ENCODE peak calls at places on chromosomes 4 and X, in five cellular contexts. One of them, this sample, is unnamed.

GRCh38 chr4:104966349-104967033 is 180.2 kb upstream of the TET2 start:
- DNase-seq in IMR-90: no peak
- DNase-seq in mesendoderm: no peak
- DNase-seq in neuronal stem cell: no peak
- DNase-seq in H9: no peak
- DNase-seq in this sample: no peak

GRCh38 chrX:114500622-114501021 is 83.3 kb upstream of the HTR2C start:
- DNase-seq in IMR-90: no peak
- DNase-seq in mesendoderm: no peak
- DNase-seq in neuronal stem cell: no peak
- DNase-seq in H9: no peak
- DNase-seq in this sample: no peak

GRCh38 chr4:114040319-114041116 is 61.1 kb upstream of the ARSJ start:
- DNase-seq in IMR-90: peak
- DNase-seq in mesendoderm: peak
- DNase-seq in neuronal stem cell: no peak
- DNase-seq in H9: no peak
- DNase-seq in this sample: no peak

GRCh38 chr4:13762126-13762525 is 134.6 kb upstream of the BOD1L1 start:
- DNase-seq in IMR-90: peak
- DNase-seq in mesendoderm: no peak
- DNase-seq in neuronal stem cell: no peak
- DNase-seq in H9: no peak
- DNase-seq in this sample: no peak

GRCh38 chr4:145177906-145178538 is 2.4 kb downstream of the OTUD4 start:
- DNase-seq in IMR-90: peak
- DNase-seq in mesendoderm: peak
- DNase-seq in neuronal stem cell: no peak
- DNase-seq in H9: no peak
- DNase-seq in this sample: no peak

GRCh38 chr4:169658196-169658595 is 37.8 kb downstream of the CLCN3 start:
- DNase-seq in IMR-90: no peak
- DNase-seq in mesendoderm: no peak
- DNase-seq in neuronal stem cell: no peak
- DNase-seq in H9: no peak
- DNase-seq in this sample: no peak

GRCh38 chr4:92646826-92647225 is 343.1 kb downstream of the GRID2 start:
- DNase-seq in IMR-90: no peak
- DNase-seq in mesendoderm: no peak
- DNase-seq in neuronal stem cell: no peak
- DNase-seq in H9: no peak
- DNase-seq in this sample: no peak

GRCh38 chr4:19958849-19959248 is 292.9 kb upstream of the SLIT2 start:
- DNase-seq in IMR-90: no peak
- DNase-seq in mesendoderm: no peak
- DNase-seq in neuronal stem cell: no peak
- DNase-seq in H9: no peak
- DNase-seq in this sample: no peak

GRCh38 chr4:133270021-133270570 is 121.0 kb downstream of the PCDH10 start:
- DNase-seq in IMR-90: no peak
- DNase-seq in mesendoderm: peak
- DNase-seq in neuronal stem cell: no peak
- DNase-seq in H9: no peak
- DNase-seq in this sample: peak

GRCh38 chrX:21638311-21638710 is 19.8 kb downstream of the KLHL34 start:
- DNase-seq in IMR-90: peak
- DNase-seq in mesendoderm: no peak
- DNase-seq in neuronal stem cell: no peak
- DNase-seq in H9: no peak
- DNase-seq in this sample: peak

GRCh38 chrX:149372861-149373260 is 132.2 kb downstream of the IDS start:
- DNase-seq in IMR-90: no peak
- DNase-seq in mesendoderm: no peak
- DNase-seq in neuronal stem cell: no peak
- DNase-seq in H9: no peak
- DNase-seq in this sample: no peak

GRCh38 chr4:66840178-66840577 is 705.1 kb downstream of the CENPC start:
- DNase-seq in IMR-90: no peak
- DNase-seq in mesendoderm: no peak
- DNase-seq in neuronal stem cell: no peak
- DNase-seq in H9: no peak
- DNase-seq in this sample: no peak

GRCh38 chrX:133745361-133745760 is 240.0 kb downstream of the GPC3 start:
- DNase-seq in IMR-90: no peak
- DNase-seq in mesendoderm: no peak
- DNase-seq in neuronal stem cell: no peak
- DNase-seq in H9: no peak
- DNase-seq in this sample: no peak

GRCh38 chr4:5051210-5051691 is at the start of gene STK32B:
- DNase-seq in IMR-90: peak
- DNase-seq in mesendoderm: peak
- DNase-seq in neuronal stem cell: peak
- DNase-seq in H9: peak
- DNase-seq in this sample: no peak

GRCh38 chr4:129468624-129469023 is 372.7 kb downstream of the C4orf33 start:
- DNase-seq in IMR-90: no peak
- DNase-seq in mesendoderm: no peak
- DNase-seq in neuronal stem cell: no peak
- DNase-seq in H9: no peak
- DNase-seq in this sample: no peak

GRCh38 chrX:154793084-154793483 is 12.2 kb downstream of the MPP1 start:
- DNase-seq in IMR-90: no peak
- DNase-seq in mesendoderm: no peak
- DNase-seq in neuronal stem cell: no peak
- DNase-seq in H9: no peak
- DNase-seq in this sample: no peak

GRCh38 chrX:1506916-1507315 is 30.1 kb downstream of the P2RY8 start:
- DNase-seq in IMR-90: no peak
- DNase-seq in mesendoderm: no peak
- DNase-seq in neuronal stem cell: no peak
- DNase-seq in H9: no peak
- DNase-seq in this sample: no peak

GRCh38 chrX:1511829-1512228 is 25.2 kb downstream of the P2RY8 start:
- DNase-seq in IMR-90: no peak
- DNase-seq in mesendoderm: no peak
- DNase-seq in neuronal stem cell: no peak
- DNase-seq in H9: no peak
- DNase-seq in this sample: no peak

GRCh38 chrX:1511150-1511549 is 25.8 kb downstream of the P2RY8 start:
- DNase-seq in IMR-90: no peak
- DNase-seq in mesendoderm: no peak
- DNase-seq in neuronal stem cell: no peak
- DNase-seq in H9: no peak
- DNase-seq in this sample: no peak

GRCh38 chrX:1502853-1503252 is 34.1 kb downstream of the P2RY8 start:
- DNase-seq in IMR-90: no peak
- DNase-seq in mesendoderm: no peak
- DNase-seq in neuronal stem cell: no peak
- DNase-seq in H9: no peak
- DNase-seq in this sample: no peak

DNA sequence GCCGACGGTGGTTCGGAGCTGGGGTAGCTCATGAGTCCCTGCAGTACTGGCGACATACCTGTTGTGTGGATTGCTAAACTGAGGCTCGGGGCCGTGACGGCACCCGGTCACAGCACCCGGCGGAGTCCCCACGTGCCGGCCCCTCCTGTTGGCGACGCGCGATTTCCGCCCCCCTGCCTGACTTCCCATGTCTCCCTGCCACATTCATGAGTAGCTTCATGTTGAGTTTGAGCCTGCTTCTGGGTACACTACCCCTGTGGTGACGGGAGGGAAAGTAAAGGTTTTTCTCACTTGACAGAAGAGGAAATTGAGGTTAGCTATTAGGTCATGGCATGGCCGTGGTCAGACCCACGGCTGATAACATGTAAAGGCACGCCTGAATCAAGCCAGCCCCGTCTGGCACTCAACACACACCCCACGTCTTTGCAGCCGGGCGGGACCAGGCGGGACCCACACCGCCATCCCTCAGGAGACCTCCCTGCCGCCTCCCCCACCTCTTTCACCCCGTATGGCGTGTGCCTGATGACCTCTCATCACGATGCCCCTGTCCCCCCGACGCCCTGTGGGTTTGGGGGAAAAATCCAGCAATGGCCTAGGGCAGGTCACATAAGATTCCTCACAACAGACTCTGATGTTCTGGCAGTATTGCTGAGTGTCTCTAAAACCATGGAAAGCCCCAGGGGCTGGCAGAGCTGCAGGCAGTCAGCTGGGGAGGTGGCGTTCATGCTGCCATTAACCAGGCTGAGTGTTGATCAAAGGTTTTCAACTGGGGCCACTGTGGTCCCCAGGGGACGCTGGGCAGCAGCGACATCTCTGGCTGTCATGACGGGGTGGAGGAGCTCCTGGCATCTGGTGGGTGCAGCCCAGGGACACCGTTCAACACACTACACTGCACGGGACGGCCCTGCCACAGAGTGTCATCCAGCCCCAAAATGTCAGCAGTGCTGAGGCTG is 29.2 kb downstream of the P2RY8 start:
- DNase-seq in IMR-90: no peak
- DNase-seq in mesendoderm: no peak
- DNase-seq in neuronal stem cell: no peak
- DNase-seq in H9: no peak
- DNase-seq in this sample: no peak
- H2BK5ac ChIP-seq in IMR-90: no peak
- H2BK5ac ChIP-seq in mesendoderm: no peak
- H2BK5ac ChIP-seq in neuronal stem cell: peak
- H2BK5ac ChIP-seq in H9: no peak
- H2BK5ac ChIP-seq in this sample: no peak

DNA sequence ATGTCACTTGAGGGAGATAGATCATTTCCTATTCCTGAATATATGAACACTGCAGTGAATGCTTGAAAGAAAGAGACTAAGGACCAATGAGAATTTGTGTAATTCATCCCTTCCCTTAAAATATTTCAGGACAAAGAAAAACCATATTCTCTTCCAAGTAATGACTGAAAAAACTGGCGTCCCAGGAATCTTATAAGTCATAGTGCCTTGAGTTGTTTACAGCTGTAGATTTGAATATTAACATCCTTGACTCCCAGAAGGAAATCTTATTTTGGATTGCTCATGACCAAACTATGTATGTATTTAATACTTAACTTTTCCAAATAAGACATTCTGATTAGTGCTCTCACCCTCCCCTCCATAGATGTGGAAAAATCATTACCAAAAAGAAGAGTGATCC is 55.5 kb downstream of the CLDN22 start:
- DNase-seq in IMR-90: peak
- DNase-seq in mesendoderm: no peak
- DNase-seq in neuronal stem cell: no peak
- DNase-seq in H9: no peak
- DNase-seq in this sample: no peak
- H3K9ac ChIP-seq in IMR-90: peak
- H3K9ac ChIP-seq in mesendoderm: no peak
- H3K9ac ChIP-seq in neuronal stem cell: no peak
- H3K9ac ChIP-seq in H9: no peak
- H3K9ac ChIP-seq in this sample: no peak

GRCh38 chr4:40335508-40335860 is 351 bp downstream of the CHRNA9 start:
- DNase-seq in IMR-90: peak
- DNase-seq in mesendoderm: peak
- DNase-seq in neuronal stem cell: no peak
- DNase-seq in H9: no peak
- DNase-seq in this sample: peak
- H2BK5ac ChIP-seq in IMR-90: no peak
- H2BK5ac ChIP-seq in mesendoderm: no peak
- H2BK5ac ChIP-seq in neuronal stem cell: no peak
- H2BK5ac ChIP-seq in H9: no peak
- H2BK5ac ChIP-seq in this sample: no peak

GRCh38 chr4:38223306-38223705 is 263.1 kb downstream of the PTTG2 start:
- DNase-seq in IMR-90: no peak
- DNase-seq in mesendoderm: no peak
- DNase-seq in neuronal stem cell: no peak
- DNase-seq in H9: no peak
- DNase-seq in this sample: no peak
- H3K9ac ChIP-seq in IMR-90: no peak
- H3K9ac ChIP-seq in mesendoderm: no peak
- H3K9ac ChIP-seq in neuronal stem cell: no peak
- H3K9ac ChIP-seq in H9: no peak
- H3K9ac ChIP-seq in this sample: no peak

GRCh38 chr4:10095296-10095991 is 21.2 kb downstream of the WDR1 start:
- DNase-seq in IMR-90: no peak
- DNase-seq in mesendoderm: no peak
- DNase-seq in neuronal stem cell: no peak
- DNase-seq in H9: no peak
- DNase-seq in this sample: no peak
- H2BK5ac ChIP-seq in IMR-90: peak
- H2BK5ac ChIP-seq in mesendoderm: no peak
- H2BK5ac ChIP-seq in neuronal stem cell: no peak
- H2BK5ac ChIP-seq in H9: no peak
- H2BK5ac ChIP-seq in this sample: no peak

GRCh38 chrX:85922821-85923220 is 124.5 kb downstream of the CHM start:
- DNase-seq in IMR-90: peak
- DNase-seq in mesendoderm: no peak
- DNase-seq in neuronal stem cell: no peak
- DNase-seq in H9: no peak
- DNase-seq in this sample: no peak
- H3K9ac ChIP-seq in IMR-90: no peak
- H3K9ac ChIP-seq in mesendoderm: no peak
- H3K9ac ChIP-seq in neuronal stem cell: no peak
- H3K9ac ChIP-seq in H9: no peak
- H3K9ac ChIP-seq in this sample: no peak

GRCh38 chr4:75673027-75673958 is at the start of gene G3BP2:
- DNase-seq in IMR-90: peak
- DNase-seq in mesendoderm: peak
- DNase-seq in neuronal stem cell: peak
- DNase-seq in H9: peak
- DNase-seq in this sample: peak
- H2BK5ac ChIP-seq in IMR-90: peak
- H2BK5ac ChIP-seq in mesendoderm: peak
- H2BK5ac ChIP-seq in neuronal stem cell: peak
- H2BK5ac ChIP-seq in H9: peak
- H2BK5ac ChIP-seq in this sample: peak

GRCh38 chrX:71095033-71095432 is 618 bp upstream of the FOXO4 start:
- DNase-seq in IMR-90: no peak
- DNase-seq in mesendoderm: no peak
- DNase-seq in neuronal stem cell: no peak
- DNase-seq in H9: no peak
- DNase-seq in this sample: no peak
- H3K9ac ChIP-seq in IMR-90: peak
- H3K9ac ChIP-seq in mesendoderm: peak
- H3K9ac ChIP-seq in neuronal stem cell: no peak
- H3K9ac ChIP-seq in H9: peak
- H3K9ac ChIP-seq in this sample: no peak